ENCODE peak calls at places on chromosomes 2 and 18, in four cellular contexts. U, G, P and I are unnamed samples.

GRCh38 chr2:170380267-170380666 is 202.3 kb downstream of the MYO3B start:
- DNase-seq in U (no peak), P (no peak), G (no peak), I (no peak)

GRCh38 chr2:19623488-19623887 is 265.1 kb upstream of the OSR1 start:
- DNase-seq in U (peak), G (no peak), P (no peak), I (peak)

GRCh38 chr2:152466925-152467676 is 132.1 kb downstream of the FMNL2 start:
- DNase-seq in U (peak), P (peak), G (no peak), I (no peak)

GRCh38 chr2:105324732-105325131 is 4.8 kb downstream of the TGFBRAP1 start:
- DNase-seq in G (no peak), U (peak), P (no peak), I (peak)

GRCh38 chr2:22854588-22854987 is 530.4 kb upstream of the KLHL29 start:
- DNase-seq in U (no peak), G (no peak), P (no peak), I (no peak)

GRCh38 chr18:8828798-8829197 is 123.4 kb downstream of the MTCL1 start:
- DNase-seq in U (no peak), P (no peak), G (no peak), I (no peak)

GRCh38 chr2:226891780-226892590 is 56.1 kb downstream of the RHBDD1 start:
- DNase-seq in G (no peak), P (no peak), U (peak), I (no peak)

GRCh38 chr2:171317492-171318125 is 116.2 kb downstream of the METTL8 start:
- DNase-seq in G (no peak), U (no peak), P (peak), I (no peak)

GRCh38 chr18:79525556-79526467 is 130.1 kb downstream of the NFATC1 start:
- DNase-seq in P (no peak), G (no peak), U (no peak), I (peak)

GRCh38 chr18:7521226-7521856 is 45.8 kb upstream of the PTPRM start:
- DNase-seq in U (no peak), G (no peak), P (no peak), I (no peak)

GRCh38 chr18:22434973-22435608 is 17.4 kb upstream of the CTAGE1 start:
- DNase-seq in G (no peak), P (no peak), U (peak), I (peak)

GRCh38 chr2:38522754-38523349 is 79.9 kb downstream of the HNRNPLL start:
- DNase-seq in G (no peak), U (no peak), P (no peak), I (no peak)

GRCh38 chr2:85779641-85780315 is 26.0 kb downstream of the ATOH8 start:
- DNase-seq in U (no peak), P (no peak), G (no peak), I (no peak)

GRCh38 chr18:59079264-59079972 is 60.3 kb upstream of the SEC11C start:
- DNase-seq in G (no peak), U (no peak), P (no peak), I (no peak)

GRCh38 chr2:136010126-136010525 is 24.7 kb upstream of the DARS1 start:
- DNase-seq in G (no peak), P (no peak), U (peak), I (no peak)

GRCh38 chr2:197076652-197077051 is 150.1 kb upstream of the PGAP1 start:
- DNase-seq in G (no peak), P (no peak), U (no peak), I (no peak)

GRCh38 chr2:67891642-67892041 is 171.2 kb downstream of the C1D start:
- DNase-seq in P (no peak), G (no peak), U (no peak), I (no peak)

GRCh38 chr2:67896131-67896865 is 166.5 kb downstream of the C1D start:
- DNase-seq in U (no peak), P (no peak), G (no peak), I (no peak)

GRCh38 chr2:67898605-67899004 is 164.2 kb downstream of the C1D start:
- DNase-seq in P (no peak), U (peak), G (no peak), I (no peak)

GRCh38 chr2:67899187-67899586 is 163.6 kb downstream of the C1D start:
- DNase-seq in P (no peak), G (no peak), U (no peak), I (no peak)

DNA sequence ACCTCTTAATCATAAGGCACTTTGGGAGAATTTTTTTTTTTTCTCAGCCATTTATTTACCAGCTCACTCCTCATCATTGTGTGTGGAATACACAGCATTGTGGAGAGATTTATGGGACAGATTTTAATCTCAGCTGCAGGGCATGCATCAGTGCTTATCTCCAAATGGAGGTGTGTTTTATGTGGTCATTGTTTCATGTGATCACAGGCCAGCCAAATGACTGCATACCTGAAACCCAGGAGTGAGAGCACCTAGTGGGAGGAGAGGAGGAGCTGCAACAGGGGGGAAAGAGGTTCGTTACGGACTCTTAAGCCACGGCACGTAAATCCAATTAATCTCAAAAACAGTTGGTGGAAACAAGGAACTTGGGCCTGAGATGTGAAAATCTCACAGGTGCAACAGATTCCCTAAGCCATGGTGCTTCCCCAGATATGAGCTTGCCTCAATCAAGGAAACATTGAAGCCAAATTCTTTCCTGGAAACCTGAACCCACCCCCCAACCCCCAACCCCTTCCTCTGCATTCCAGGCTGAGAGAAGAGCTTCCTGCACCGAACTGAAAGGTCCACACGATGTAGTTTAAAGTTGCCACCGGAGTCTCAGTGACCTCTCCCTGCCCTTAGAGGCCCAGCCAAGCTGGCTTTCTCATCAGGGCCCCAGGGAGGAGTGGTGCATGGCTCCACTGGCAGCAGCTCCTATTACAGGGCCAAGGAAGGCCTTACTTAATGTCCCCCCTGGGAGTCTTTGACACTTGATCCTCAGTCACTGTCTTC is 167.4 kb downstream of the C1D start:
- DNase-seq in U (no peak), P (no peak), G (no peak), I (peak)
- TF ChIP-seq FOS in U (no peak), P (no peak), G (no peak), I (no peak)

DNA sequence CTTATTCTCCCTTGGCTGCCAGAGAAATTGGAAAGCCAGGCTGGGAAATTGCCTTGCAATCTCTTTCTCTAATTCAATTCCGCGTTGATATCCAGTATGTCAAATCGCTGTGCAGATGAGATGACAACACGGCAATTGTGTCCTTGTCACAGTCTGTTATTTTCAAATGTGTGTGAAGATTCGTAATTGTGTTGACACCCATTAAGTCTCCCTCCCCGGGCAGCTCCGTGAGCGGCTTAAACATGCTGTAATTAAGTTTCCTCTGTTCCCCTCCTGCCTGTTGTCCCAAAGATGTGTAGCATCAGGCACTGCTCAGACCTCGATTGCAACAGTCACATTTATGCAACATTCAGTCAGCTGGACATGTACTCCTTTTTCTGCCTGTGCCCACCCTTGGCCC is 209.5 kb downstream of the LPIN1 start:
- DNase-seq in P (no peak), U (no peak), G (no peak), I (no peak)
- TF ChIP-seq FOS in P (no peak), U (no peak), G (no peak), I (no peak)

DNA sequence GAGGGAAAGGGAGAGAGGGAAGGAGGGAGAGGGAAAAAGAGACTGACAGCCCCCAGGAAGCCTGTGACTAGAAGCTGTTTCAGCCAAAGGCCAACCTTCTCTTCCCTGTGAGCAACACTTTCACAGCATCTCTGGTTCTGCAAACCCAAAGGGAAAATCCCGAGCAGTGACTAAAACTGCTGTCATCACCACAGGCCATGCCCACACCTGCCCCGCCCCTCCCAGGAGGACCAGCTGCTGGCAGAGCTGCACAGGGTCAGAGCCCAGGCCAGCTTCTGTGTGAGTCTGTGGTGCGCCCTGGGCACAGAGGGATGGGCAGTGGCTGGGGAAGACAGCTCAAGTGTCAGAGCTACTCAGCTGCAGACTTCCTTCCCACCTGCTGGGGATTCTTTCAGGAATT is 64.9 kb upstream of the OTOS start:
- DNase-seq in G (no peak), P (no peak), U (peak), I (no peak)
- TF ChIP-seq FOS in G (no peak), P (no peak), U (peak), I (no peak)

DNA sequence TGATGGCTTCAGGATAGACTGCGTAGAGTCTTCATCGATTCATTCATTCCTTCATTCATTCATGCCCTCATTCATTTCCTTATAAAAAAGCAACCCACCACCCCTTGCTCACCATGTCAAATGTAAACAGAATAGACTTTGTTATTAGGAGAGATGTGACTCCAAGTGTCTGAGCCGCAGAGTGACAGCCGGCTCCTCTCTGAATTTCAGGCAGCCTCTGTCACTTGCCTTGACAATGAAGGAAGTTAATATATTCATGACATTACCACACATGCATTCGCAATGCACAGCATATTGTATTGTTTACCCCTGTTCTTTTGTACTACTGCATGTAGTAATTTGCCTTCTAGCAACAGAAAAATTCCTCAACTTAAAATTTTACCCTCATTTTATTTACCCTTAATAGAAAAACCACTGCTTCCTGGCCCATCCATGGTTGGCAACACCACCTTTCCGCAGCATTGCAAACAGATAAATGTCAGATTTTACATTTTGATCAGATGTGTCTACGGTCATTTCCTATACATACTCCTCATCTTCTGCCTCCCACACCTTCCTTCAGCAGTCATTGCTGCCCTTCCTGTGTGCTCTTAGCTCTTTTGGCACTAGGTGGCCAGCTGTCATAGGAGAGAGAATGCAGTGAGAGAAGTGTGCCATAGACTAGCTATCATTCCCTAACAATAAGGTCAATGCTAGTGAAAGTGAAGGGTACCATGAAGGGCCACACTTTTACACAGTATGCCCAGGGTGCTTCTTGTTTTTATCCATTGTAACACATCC is 1090.8 kb downstream of the BCL11A start:
- DNase-seq in U (no peak), P (no peak), G (no peak), I (no peak)
- TF ChIP-seq FOS in U (no peak), P (no peak), G (no peak), I (no peak)

GRCh38 chr18:2425426-2426317 is 145.6 kb downstream of the METTL4 start:
- DNase-seq in G (no peak), P (no peak), U (peak), I (no peak)
- TF ChIP-seq FOS in G (no peak), P (no peak), U (no peak), I (no peak)

DNA sequence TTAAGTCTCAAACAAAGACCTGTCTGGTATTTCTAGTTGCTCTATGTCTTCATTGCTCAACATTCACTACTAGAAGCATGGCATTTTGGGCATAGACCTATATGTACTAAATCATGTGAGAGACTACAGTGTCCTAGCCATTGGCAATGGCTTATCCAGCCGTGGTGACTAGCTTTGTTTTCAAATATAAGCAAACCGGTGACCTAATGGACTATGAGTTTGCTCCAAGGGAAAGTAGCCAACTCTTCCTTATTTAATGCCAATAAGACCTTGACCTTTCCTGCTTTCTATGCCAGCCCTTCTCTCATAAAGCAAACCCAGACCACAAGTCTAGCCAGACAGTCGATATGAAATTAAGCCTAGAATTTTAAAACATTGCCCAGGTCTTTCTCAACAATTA is 113.7 kb upstream of the CREB1 start:
- DNase-seq in G (no peak), P (no peak), U (no peak), I (peak)
- TF ChIP-seq FOS in G (no peak), P (no peak), U (no peak), I (no peak)

GRCh38 chr2:24203029-24203786 is 28.4 kb downstream of the FAM228A start:
- DNase-seq in P (no peak), G (no peak), U (no peak), I (no peak)
- TF ChIP-seq FOS in P (no peak), G (no peak), U (no peak), I (no peak)